ENCODE peak calls at places on chromosomes 16 and 17, in five cellular contexts. W is WTC11, J is GM23338, I is K562, H is H1. B is an unnamed sample.

GRCh38 chr17:58710948-58711552 is 18.6 kb downstream of the RAD51C start:
- DNase-seq in W (peak; percentile 16), J (peak; percentile 90), I (peak; percentile 73), H (peak; percentile 54), B (no peak)

GRCh38 chr16:66275795-66276428 is 90.6 kb upstream of the CDH5 start:
- DNase-seq in W (peak; percentile 69), J (peak; percentile 89), I (peak; percentile 34), H (peak; percentile 77), B (no peak)

GRCh38 chr17:79721993-79722671 is 8.6 kb upstream of the ENPP7 start:
- DNase-seq in W (peak; percentile 31), J (peak; percentile 81), I (peak; percentile 36), H (no peak), B (no peak)

GRCh38 chr17:74552037-74552436 is 6.1 kb upstream of the CD300C start:
- DNase-seq in W (no peak), J (no peak), I (no peak), H (no peak), B (no peak)

GRCh38 chr16:19130852-19131808 is 17.4 kb downstream of the ITPRIPL2 start:
- DNase-seq in W (no peak), J (peak; percentile 53), I (peak; percentile 42), H (no peak), B (no peak)

GRCh38 chr17:43851744-43852143 is 4.8 kb downstream of the CD300LG start:
- DNase-seq in W (no peak), J (peak; percentile 41), I (peak; percentile 21), H (no peak), B (no peak)

GRCh38 chr17:62562656-62563055 is 64.8 kb upstream of the MRC2 start:
- DNase-seq in W (no peak), J (no peak), I (peak; percentile 9), H (no peak), B (no peak)

GRCh38 chr16:69861276-69862030 is 89.7 kb upstream of the CLEC18A start:
- DNase-seq in W (no peak), J (no peak), I (no peak), H (no peak), B (no peak)

GRCh38 chr16:75244844-75245758 is 6.3 kb downstream of the BCAR1 start:
- DNase-seq in W (peak; percentile 68), J (peak; percentile 81), I (no peak), H (no peak), B (no peak)

GRCh38 chr16:77551352-77551751 is 116.5 kb upstream of the ADAMTS18 start:
- DNase-seq in W (no peak), J (no peak), I (no peak), H (no peak), B (no peak)

GRCh38 chr17:54932711-54933110 is 32.1 kb downstream of the TOM1L1 start:
- DNase-seq in W (no peak), J (no peak), I (no peak), H (no peak), B (no peak)

GRCh38 chr17:70119961-70120360 is 44.9 kb downstream of the KCNJ16 start:
- DNase-seq in W (no peak), J (no peak), I (no peak), H (no peak), B (no peak)

GRCh38 chr17:70120420-70120819 is 45.4 kb downstream of the KCNJ16 start:
- DNase-seq in W (no peak), J (no peak), I (no peak), H (no peak), B (no peak)

GRCh38 chr17:70123193-70123592 is 46.1 kb upstream of the KCNJ2 start:
- DNase-seq in W (no peak), J (no peak), I (no peak), H (no peak), B (no peak)

GRCh38 chr17:70119545-70119944 is 44.5 kb downstream of the KCNJ16 start:
- DNase-seq in W (no peak), J (peak; percentile 43), I (no peak), H (no peak), B (no peak)

DNA sequence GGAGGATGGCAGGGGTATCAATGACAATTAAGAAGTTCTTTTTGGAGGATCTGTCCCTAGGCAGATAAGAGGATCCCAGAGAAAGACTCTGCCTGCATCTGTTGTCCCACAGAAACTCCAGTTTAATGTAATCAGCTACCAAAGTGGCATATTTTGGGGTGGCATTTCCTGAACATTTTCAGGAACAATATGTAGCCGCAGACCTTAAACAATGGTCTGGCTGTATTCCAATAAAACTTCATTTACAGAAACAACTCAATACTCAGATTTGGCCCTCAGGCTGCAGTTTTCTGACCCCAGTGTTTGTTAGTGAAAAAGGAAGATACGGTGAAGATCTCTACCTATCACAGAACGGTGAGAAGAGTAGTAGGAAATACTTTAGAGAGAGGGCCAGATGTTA is 46.1 kb downstream of the KCNJ16 start:
- DNase-seq in W (no peak), J (no peak), I (no peak), H (no peak), B (no peak)
- TF ChIP-seq CREB1 in W (no peak), J (no peak), I (no peak), H (no peak), B (no peak)

GRCh38 chr16:87391324-87391949 is 699 bp upstream of the MAP1LC3B start:
- DNase-seq in W (peak; percentile 59), J (peak; percentile 79), I (peak; percentile 74), H (no peak), B (no peak)
- TF ChIP-seq CREB1 in W (no peak), J (no peak), I (no peak), H (no peak), B (no peak)

GRCh38 chr16:15856901-15857778 is at the start of gene MYH11:
- DNase-seq in W (peak; percentile 59), J (peak; percentile 83), I (no peak), H (peak; percentile 72), B (no peak)
- TF ChIP-seq CREB1 in W (no peak), J (no peak), I (no peak), H (no peak), B (no peak)

GRCh38 chr17:69714659-69715058 is 300.2 kb downstream of the MAP2K6 start:
- DNase-seq in W (no peak), J (no peak), I (no peak), H (no peak), B (no peak)
- TF ChIP-seq CREB1 in W (no peak), J (no peak), I (no peak), H (no peak), B (no peak)

GRCh38 chr17:48553837-48554236 is 8.9 kb upstream of the HOXB2 start:
- DNase-seq in W (no peak), J (no peak), I (no peak), H (no peak), B (no peak)

GRCh38 chr17:48556534-48557401 is 11.9 kb upstream of the HOXB2 start:
- DNase-seq in W (no peak), J (no peak), I (peak; percentile 31), H (no peak), B (no peak)

GRCh38 chr17:48555616-48556533 is 11.0 kb upstream of the HOXB2 start:
- DNase-seq in W (no peak), J (no peak), I (peak; percentile 69), H (no peak), B (no peak)

GRCh38 chr17:48554412-48555090 is 9.6 kb upstream of the HOXB2 start:
- DNase-seq in W (no peak), J (peak; percentile 40), I (no peak), H (no peak), B (no peak)

DNA sequence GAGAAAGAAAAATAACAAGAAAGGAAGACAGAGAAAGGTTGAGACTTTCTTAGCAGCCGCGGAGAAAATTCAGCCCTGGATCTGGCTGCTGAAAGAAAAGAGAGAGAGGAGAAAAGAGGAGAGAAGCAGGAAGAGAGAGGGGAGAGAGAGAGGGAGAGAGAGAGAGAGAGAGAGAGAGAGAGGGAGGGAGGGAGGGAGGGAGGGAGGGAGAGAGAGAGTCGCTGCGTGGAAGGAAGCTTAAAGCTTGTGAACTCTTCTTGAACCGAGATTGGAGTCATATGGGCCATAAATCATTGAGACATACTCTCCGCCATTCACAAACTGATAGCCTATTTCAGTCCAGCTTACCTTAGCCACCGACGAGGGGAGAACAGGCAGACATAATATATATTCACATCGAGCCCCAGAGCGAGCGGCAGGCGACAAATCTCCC is 10.3 kb upstream of the HOXB2 start:
- DNase-seq in W (no peak), J (no peak), I (peak; percentile 93), H (no peak), B (no peak)
- TF ChIP-seq CREB1 in W (no peak), J (no peak), I (no peak), H (no peak), B (no peak)

GRCh38 chr17:37391146-37391545 is 15.4 kb downstream of the C17orf78 start:
- DNase-seq in W (no peak), J (no peak), I (no peak), H (no peak), B (no peak)
- TF ChIP-seq CREB1 in W (no peak), J (no peak), I (no peak), H (no peak), B (no peak)

GRCh38 chr17:41810659-41811548 is 845 bp downstream of the P3H4 start:
- DNase-seq in W (peak; percentile 57), J (peak; percentile 58), I (no peak), H (no peak), B (no peak)

GRCh38 chr17:41811549-41812175 is at the start of gene P3H4:
- DNase-seq in W (peak; percentile 78), J (peak; percentile 84), I (peak; percentile 71), H (peak; percentile 93), B (no peak)

GRCh38 chr17:41813699-41814124 is 908 bp downstream of the FKBP10 start:
- DNase-seq in W (no peak), J (no peak), I (no peak), H (no peak), B (no peak)

GRCh38 chr17:41813039-41813680 is 356 bp downstream of the FKBP10 start:
- DNase-seq in W (no peak), J (peak; percentile 68), I (no peak), H (no peak), B (no peak)

GRCh38 chr17:41812176-41813038 is at the start of gene FKBP10:
- DNase-seq in W (peak; percentile 90), J (peak; percentile 96), I (no peak), H (peak; percentile 91), B (no peak)
- TF ChIP-seq CREB1 in W (no peak), J (no peak), I (no peak), H (peak; percentile 20), B (no peak)

B was measured in GM12878.